ENCODE peak calls at places on chromosomes 5 and 9, in five cellular contexts. One of them, this sample, is unnamed. For H3K4me1, the result is how much of the 10 kb centered on the place peaks cover.

GRCh38 chr9:97572892-97573365 is 60.2 kb downstream of the TSTD2 start:
- DNase-seq in PC-3: no peak
- DNase-seq in heart right ventricle: no peak
- DNase-seq in fibroblast of lung: no peak
- DNase-seq in mammary epithelial cell: no peak
- DNase-seq in this sample: peak

GRCh38 chr5:106964102-106964501 is 706.6 kb downstream of the EFNA5 start:
- DNase-seq in PC-3: peak
- DNase-seq in heart right ventricle: no peak
- DNase-seq in fibroblast of lung: peak
- DNase-seq in mammary epithelial cell: peak
- DNase-seq in this sample: no peak

GRCh38 chr9:97904725-97905124 is 17.6 kb downstream of the TRMO start:
- DNase-seq in PC-3: no peak
- DNase-seq in heart right ventricle: no peak
- DNase-seq in fibroblast of lung: no peak
- DNase-seq in mammary epithelial cell: no peak
- DNase-seq in this sample: no peak

GRCh38 chr9:30575691-30576090 is 1808.8 kb upstream of the ACO1 start:
- DNase-seq in PC-3: no peak
- DNase-seq in heart right ventricle: no peak
- DNase-seq in fibroblast of lung: no peak
- DNase-seq in mammary epithelial cell: no peak
- DNase-seq in this sample: no peak

GRCh38 chr9:71764438-71764837 is 3.9 kb downstream of the CEMIP2 start:
- DNase-seq in PC-3: no peak
- DNase-seq in heart right ventricle: no peak
- DNase-seq in fibroblast of lung: no peak
- DNase-seq in mammary epithelial cell: no peak
- DNase-seq in this sample: no peak

GRCh38 chr9:136244116-136244775 is 1.4 kb downstream of the QSOX2 start:
- DNase-seq in PC-3: no peak
- DNase-seq in heart right ventricle: no peak
- DNase-seq in fibroblast of lung: no peak
- DNase-seq in mammary epithelial cell: no peak
- DNase-seq in this sample: no peak

GRCh38 chr5:93909356-93909755 is 168.0 kb upstream of the POU5F2 start:
- DNase-seq in PC-3: peak
- DNase-seq in heart right ventricle: no peak
- DNase-seq in fibroblast of lung: peak
- DNase-seq in mammary epithelial cell: no peak
- DNase-seq in this sample: no peak

GRCh38 chr5:133655966-133656365 is 43.6 kb upstream of the FSTL4 start:
- DNase-seq in PC-3: no peak
- DNase-seq in heart right ventricle: no peak
- DNase-seq in fibroblast of lung: no peak
- DNase-seq in mammary epithelial cell: no peak
- DNase-seq in this sample: no peak

GRCh38 chr9:88169700-88170099 is 31.4 kb upstream of the SPATA31C2 start:
- DNase-seq in PC-3: no peak
- DNase-seq in heart right ventricle: no peak
- DNase-seq in fibroblast of lung: no peak
- DNase-seq in mammary epithelial cell: no peak
- DNase-seq in this sample: no peak

GRCh38 chr5:39025456-39025855 is 48.7 kb downstream of the RICTOR start:
- DNase-seq in PC-3: no peak
- DNase-seq in heart right ventricle: no peak
- DNase-seq in fibroblast of lung: no peak
- DNase-seq in mammary epithelial cell: no peak
- DNase-seq in this sample: no peak

GRCh38 chr9:16138961-16139441 is 586.2 kb downstream of the CCDC171 start:
- DNase-seq in PC-3: peak
- DNase-seq in heart right ventricle: peak
- DNase-seq in fibroblast of lung: peak
- DNase-seq in mammary epithelial cell: no peak
- DNase-seq in this sample: peak

GRCh38 chr9:10661376-10661775 is 48.6 kb upstream of the PTPRD start:
- DNase-seq in PC-3: peak
- DNase-seq in heart right ventricle: no peak
- DNase-seq in fibroblast of lung: no peak
- DNase-seq in mammary epithelial cell: peak
- DNase-seq in this sample: no peak

GRCh38 chr5:17151686-17152085 is 65.7 kb upstream of the BASP1 start:
- DNase-seq in PC-3: no peak
- DNase-seq in heart right ventricle: no peak
- DNase-seq in fibroblast of lung: no peak
- DNase-seq in mammary epithelial cell: no peak
- DNase-seq in this sample: no peak

GRCh38 chr5:75037106-75037505 is 15.3 kb downstream of the GCNT4 start:
- DNase-seq in PC-3: peak
- DNase-seq in heart right ventricle: no peak
- DNase-seq in fibroblast of lung: peak
- DNase-seq in mammary epithelial cell: peak
- DNase-seq in this sample: no peak

GRCh38 chr9:124134526-124134925 is 123.0 kb downstream of the LHX2 start:
- DNase-seq in PC-3: no peak
- DNase-seq in heart right ventricle: no peak
- DNase-seq in fibroblast of lung: no peak
- DNase-seq in mammary epithelial cell: no peak
- DNase-seq in this sample: no peak

GRCh38 chr5:88656196-88656935 is 226.6 kb downstream of the MEF2C start:
- DNase-seq in PC-3: no peak
- DNase-seq in heart right ventricle: no peak
- DNase-seq in fibroblast of lung: no peak
- DNase-seq in mammary epithelial cell: no peak
- DNase-seq in this sample: no peak

GRCh38 chr5:95870105-95870672 is 47.7 kb upstream of the GLRX start:
- DNase-seq in PC-3: peak
- DNase-seq in heart right ventricle: no peak
- DNase-seq in fibroblast of lung: no peak
- DNase-seq in mammary epithelial cell: peak
- DNase-seq in this sample: no peak

GRCh38 chr9:88179080-88179521 is 40.8 kb upstream of the SPATA31C2 start:
- DNase-seq in PC-3: no peak
- DNase-seq in heart right ventricle: peak
- DNase-seq in fibroblast of lung: no peak
- DNase-seq in mammary epithelial cell: no peak
- DNase-seq in this sample: no peak

GRCh38 chr5:103223031-103223955 is 35.3 kb upstream of the MACIR start:
- DNase-seq in PC-3: no peak
- DNase-seq in heart right ventricle: no peak
- DNase-seq in fibroblast of lung: no peak
- DNase-seq in mammary epithelial cell: no peak
- DNase-seq in this sample: no peak

GRCh38 chr9:109012009-109012875 is 1.1 kb downstream of the CTNNAL1 start:
- DNase-seq in PC-3: peak
- DNase-seq in heart right ventricle: peak
- DNase-seq in fibroblast of lung: peak
- DNase-seq in mammary epithelial cell: peak
- DNase-seq in this sample: peak

GRCh38 chr9:130846487-130847305 is 11.6 kb downstream of the ABL1 start:
- DNase-seq in PC-3: peak
- DNase-seq in heart right ventricle: peak
- DNase-seq in fibroblast of lung: peak
- DNase-seq in mammary epithelial cell: peak
- DNase-seq in this sample: peak

GRCh38 chr5:67021522-67022316 is 174.9 kb downstream of the CD180 start:
- DNase-seq in PC-3: no peak
- DNase-seq in heart right ventricle: no peak
- DNase-seq in fibroblast of lung: peak
- DNase-seq in mammary epithelial cell: peak
- DNase-seq in this sample: no peak

GRCh38 chr9:88985616-88986015 is 5.7 kb upstream of the S1PR3 start:
- DNase-seq in PC-3: no peak
- DNase-seq in heart right ventricle: no peak
- DNase-seq in fibroblast of lung: no peak
- DNase-seq in mammary epithelial cell: no peak
- DNase-seq in this sample: no peak

GRCh38 chr5:58482536-58482935 is 8.7 kb upstream of the GAPT start:
- DNase-seq in PC-3: no peak
- DNase-seq in heart right ventricle: no peak
- DNase-seq in fibroblast of lung: no peak
- DNase-seq in mammary epithelial cell: no peak
- DNase-seq in this sample: no peak

GRCh38 chr5:132495672-132496630 is 5.4 kb upstream of the IRF1 start:
- DNase-seq in PC-3: peak
- DNase-seq in heart right ventricle: peak
- DNase-seq in fibroblast of lung: peak
- DNase-seq in mammary epithelial cell: peak
- DNase-seq in this sample: peak

GRCh38 chr9:96327694-96328352 is 25.8 kb upstream of the HSD17B3 start:
- DNase-seq in PC-3: peak
- DNase-seq in heart right ventricle: no peak
- DNase-seq in fibroblast of lung: peak
- DNase-seq in mammary epithelial cell: peak
- DNase-seq in this sample: peak

GRCh38 chr5:9551567-9551966 is 5.7 kb upstream of the SEMA5A start:
- DNase-seq in PC-3: no peak
- DNase-seq in heart right ventricle: no peak
- DNase-seq in fibroblast of lung: no peak
- DNase-seq in mammary epithelial cell: no peak
- DNase-seq in this sample: no peak

GRCh38 chr9:93697352-93698139 is 121.2 kb downstream of the PHF2 start:
- DNase-seq in PC-3: no peak
- DNase-seq in heart right ventricle: no peak
- DNase-seq in fibroblast of lung: no peak
- DNase-seq in mammary epithelial cell: no peak
- DNase-seq in this sample: no peak

GRCh38 chr9:31347082-31347617 is 1037.3 kb upstream of the ACO1 start:
- DNase-seq in PC-3: no peak
- DNase-seq in heart right ventricle: no peak
- DNase-seq in fibroblast of lung: peak
- DNase-seq in mammary epithelial cell: peak
- DNase-seq in this sample: no peak

GRCh38 chr5:135027318-135027698 is 6.7 kb downstream of the PITX1 start:
- DNase-seq in PC-3: no peak
- DNase-seq in heart right ventricle: no peak
- DNase-seq in fibroblast of lung: no peak
- DNase-seq in mammary epithelial cell: no peak
- DNase-seq in this sample: no peak

GRCh38 chr9:90457386-90458080 is 185.1 kb downstream of the DIRAS2 start:
- DNase-seq in PC-3: no peak
- DNase-seq in heart right ventricle: no peak
- DNase-seq in fibroblast of lung: no peak
- DNase-seq in mammary epithelial cell: no peak
- DNase-seq in this sample: no peak

GRCh38 chr9:76180541-76180940 is 213.7 kb downstream of the RFK start:
- DNase-seq in PC-3: no peak
- DNase-seq in heart right ventricle: no peak
- DNase-seq in fibroblast of lung: no peak
- DNase-seq in mammary epithelial cell: peak
- DNase-seq in this sample: no peak

GRCh38 chr9:23775549-23775948 is 50.5 kb downstream of the ELAVL2 start:
- DNase-seq in PC-3: peak
- DNase-seq in heart right ventricle: no peak
- DNase-seq in fibroblast of lung: no peak
- DNase-seq in mammary epithelial cell: peak
- DNase-seq in this sample: no peak

GRCh38 chr9:86500667-86501435 is 146.6 kb upstream of the TUT7 start:
- DNase-seq in PC-3: no peak
- DNase-seq in heart right ventricle: no peak
- DNase-seq in fibroblast of lung: peak
- DNase-seq in mammary epithelial cell: peak
- DNase-seq in this sample: no peak

GRCh38 chr5:149264432-149265069 is 7.1 kb upstream of the AFAP1L1 start:
- DNase-seq in PC-3: peak
- DNase-seq in heart right ventricle: no peak
- DNase-seq in fibroblast of lung: no peak
- DNase-seq in mammary epithelial cell: peak
- DNase-seq in this sample: no peak

GRCh38 chr9:100601216-100601615 is 23.3 kb downstream of the CAVIN4 start:
- DNase-seq in PC-3: peak
- DNase-seq in heart right ventricle: no peak
- DNase-seq in fibroblast of lung: peak
- DNase-seq in mammary epithelial cell: peak
- DNase-seq in this sample: no peak

GRCh38 chr5:57383093-57383861 is 99.3 kb downstream of the ACTBL2 start:
- DNase-seq in PC-3: peak
- DNase-seq in heart right ventricle: peak
- DNase-seq in fibroblast of lung: peak
- DNase-seq in mammary epithelial cell: peak
- DNase-seq in this sample: no peak

GRCh38 chr5:2271280-2271679 is 388.6 kb upstream of the IRX4 start:
- DNase-seq in PC-3: no peak
- DNase-seq in heart right ventricle: no peak
- DNase-seq in fibroblast of lung: no peak
- DNase-seq in mammary epithelial cell: no peak
- DNase-seq in this sample: peak
- H3K4me1 ChIP-seq in PC-3: under half
- H3K4me1 ChIP-seq in heart right ventricle: under half
- H3K4me1 ChIP-seq in fibroblast of lung: under half
- H3K4me1 ChIP-seq in mammary epithelial cell: under half
- H3K4me1 ChIP-seq in this sample: under half

DNA sequence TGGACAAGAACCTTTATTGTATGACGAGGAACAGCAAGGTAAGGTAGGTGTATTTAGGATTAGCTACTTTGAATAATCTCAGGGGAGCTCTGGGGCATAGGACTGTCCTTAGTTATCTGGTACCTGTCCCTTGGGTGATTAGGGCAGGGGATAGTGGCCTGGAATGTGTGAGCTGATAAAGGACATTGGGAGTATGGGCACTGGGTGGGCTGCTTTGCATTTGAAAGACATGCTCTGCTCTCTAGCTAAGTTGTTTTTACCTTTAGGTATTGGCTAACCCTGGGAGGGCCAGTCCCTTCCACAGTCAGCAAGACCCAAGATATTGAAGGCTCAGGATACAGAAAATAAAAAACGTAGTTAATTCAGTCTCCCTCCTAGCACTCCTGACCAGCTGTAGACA is 282.8 kb upstream of the C9orf72 start:
- DNase-seq in PC-3: no peak
- DNase-seq in heart right ventricle: no peak
- DNase-seq in fibroblast of lung: no peak
- DNase-seq in mammary epithelial cell: no peak
- DNase-seq in this sample: no peak
- H3K4me3 ChIP-seq in PC-3: no peak
- H3K4me3 ChIP-seq in heart right ventricle: no peak
- H3K4me3 ChIP-seq in fibroblast of lung: no peak
- H3K4me3 ChIP-seq in mammary epithelial cell: no peak
- H3K4me3 ChIP-seq in this sample: no peak

DNA sequence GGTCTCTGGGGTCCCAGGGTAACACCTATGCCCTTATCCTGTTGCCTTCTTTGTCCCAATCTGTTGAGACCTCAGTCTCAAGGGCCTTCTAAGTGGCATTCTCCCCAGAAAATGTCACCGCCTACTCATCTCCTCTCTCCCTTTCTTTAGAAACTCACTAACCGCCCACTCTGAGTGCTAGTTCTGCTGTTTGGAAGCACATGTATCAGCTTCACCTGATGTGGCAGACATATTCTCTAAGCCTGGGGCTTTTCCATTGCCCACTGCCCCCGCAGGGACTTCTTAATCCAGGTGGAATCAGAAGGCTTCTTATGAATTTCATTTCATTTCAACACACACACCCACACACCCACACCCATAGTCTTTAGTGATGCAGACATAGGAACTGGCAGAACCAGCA is 165.1 kb downstream of the ASTN2 start:
- DNase-seq in PC-3: no peak
- DNase-seq in heart right ventricle: no peak
- DNase-seq in fibroblast of lung: no peak
- DNase-seq in mammary epithelial cell: no peak
- DNase-seq in this sample: no peak
- H3K4me1 ChIP-seq in PC-3: under half
- H3K4me1 ChIP-seq in heart right ventricle: under half
- H3K4me1 ChIP-seq in fibroblast of lung: under half
- H3K4me1 ChIP-seq in mammary epithelial cell: under half
- H3K4me1 ChIP-seq in this sample: under half

GRCh38 chr5:119315516-119315949 is 40.3 kb upstream of the TNFAIP8 start:
- DNase-seq in PC-3: peak
- DNase-seq in heart right ventricle: no peak
- DNase-seq in fibroblast of lung: peak
- DNase-seq in mammary epithelial cell: peak
- DNase-seq in this sample: no peak
- H3K4me3 ChIP-seq in PC-3: no peak
- H3K4me3 ChIP-seq in heart right ventricle: no peak
- H3K4me3 ChIP-seq in fibroblast of lung: no peak
- H3K4me3 ChIP-seq in mammary epithelial cell: no peak
- H3K4me3 ChIP-seq in this sample: no peak